ENCODE peak calls at places on chromosomes 2 and 18, in four cellular contexts. D is heart left ventricle, W is fibroblast of villous mesenchyme, M is foreskin fibroblast. R is an unnamed sample.

GRCh38 chr18:9565407-9565806 is 49.0 kb downstream of the PPP4R1 start:
- DNase-seq in W (no peak), M (no peak), D (no peak), R (no peak)

GRCh38 chr2:48529676-48530032 is 300 bp upstream of the STON1 start:
- DNase-seq in D (peak; percentile 20), M (no peak), W (no peak), R (no peak)

GRCh38 chr2:15993666-15994065 is 53.3 kb downstream of the MYCN start:
- DNase-seq in D (no peak), W (no peak), M (no peak), R (no peak)

GRCh38 chr2:217685255-217685605 is 317.6 kb downstream of the TNS1 start:
- DNase-seq in W (peak; percentile 98), D (no peak), M (peak; percentile 92), R (peak; percentile 94)

GRCh38 chr2:171798156-171798815 is 95.8 kb downstream of the SLC25A12 start:
- DNase-seq in W (peak; percentile 34), D (no peak), M (peak; percentile 74), R (peak; percentile 26)

GRCh38 chr2:46187112-46187618 is 110.0 kb upstream of the EPAS1 start:
- DNase-seq in D (no peak), M (peak; percentile 88), W (peak; percentile 97), R (no peak)

GRCh38 chr2:159637988-159638501 is 21.7 kb upstream of the BAZ2B start:
- DNase-seq in M (peak; percentile 73), W (peak; percentile 58), D (no peak), R (peak; percentile 81)

GRCh38 chr2:142582317-142582716 is 295.1 kb upstream of the KYNU start:
- DNase-seq in D (no peak), W (no peak), M (no peak), R (no peak)

GRCh38 chr2:167293172-167293781 is 405.0 kb downstream of the XIRP2 start:
- DNase-seq in D (no peak), M (peak; percentile 67), W (peak; percentile 13), R (no peak)

GRCh38 chr18:395481-396250 is 104.8 kb downstream of the COLEC12 start:
- DNase-seq in W (peak; percentile 79), M (peak; percentile 95), D (no peak), R (no peak)
- H3K4me3 ChIP-seq in W (no peak overlapping the region), M (no peak overlapping the region), D (no peak overlapping the region), R (no peak overlapping the region)

GRCh38 chr2:135826561-135826960 is 10.4 kb downstream of the LCT start:
- DNase-seq in M (no peak), D (no peak), W (no peak), R (no peak)

GRCh38 chr2:135821190-135821589 is 15.8 kb downstream of the LCT start:
- DNase-seq in M (no peak), D (no peak), W (no peak), R (no peak)

GRCh38 chr2:135822855-135823254 is 14.1 kb downstream of the LCT start:
- DNase-seq in W (no peak), M (no peak), D (no peak), R (no peak)

GRCh38 chr2:135825855-135826190 is 11.2 kb downstream of the LCT start:
- DNase-seq in W (no peak), D (no peak), M (no peak), R (peak; percentile 41)

GRCh38 chr2:135825131-135825854 is 11.7 kb downstream of the LCT start:
- DNase-seq in M (no peak), D (no peak), W (no peak), R (no peak)
- H3K4me3 ChIP-seq in M (no peak overlapping the region), D (no peak overlapping the region), W (no peak overlapping the region), R (no peak overlapping the region)

DNA sequence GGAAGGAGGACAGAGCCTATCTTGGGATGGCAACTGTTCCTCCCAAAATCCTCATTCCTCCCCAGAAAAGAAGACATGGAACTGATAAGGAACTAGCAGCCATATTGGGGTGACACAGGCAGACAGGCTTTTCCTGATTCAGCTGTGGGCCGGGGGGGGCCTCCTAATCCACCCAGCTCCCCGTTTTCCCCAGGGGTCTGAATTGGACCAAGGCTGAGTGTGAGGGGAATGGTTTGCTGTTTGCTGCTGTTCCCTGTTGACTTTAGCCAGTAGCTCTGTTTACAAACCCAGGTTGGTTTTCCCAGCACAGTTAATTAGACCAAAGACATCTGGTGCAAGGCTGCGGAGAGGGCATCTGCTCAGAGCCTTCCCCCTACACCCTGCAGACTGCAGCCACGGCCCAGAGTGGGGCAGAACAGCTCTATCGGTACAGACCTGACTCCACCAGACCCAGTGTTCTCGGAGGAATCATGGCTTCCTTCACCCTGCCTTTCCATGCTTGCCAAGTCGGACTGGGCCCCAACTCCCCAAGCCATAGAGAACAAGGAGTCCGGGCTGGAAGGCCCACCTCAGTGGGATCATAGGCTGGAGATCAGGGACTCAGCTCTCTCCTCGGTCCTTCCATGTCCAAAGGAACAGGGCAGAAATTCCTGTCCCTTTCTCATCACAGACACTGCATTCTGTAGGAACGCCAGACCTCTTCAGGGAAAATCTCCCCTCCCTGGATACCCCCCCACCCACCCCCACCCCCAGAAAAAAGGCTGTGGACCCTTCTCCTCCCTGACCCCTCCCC is 1.7 kb upstream of the PKDCC start:
- DNase-seq in W (peak; percentile 86), D (no peak), M (peak; percentile 42), R (no peak)
- H3K4me3 ChIP-seq in W (peak overlapping the region; percentile 72), D (no peak overlapping the region), M (no peak overlapping the region), R (no peak overlapping the region)

DNA sequence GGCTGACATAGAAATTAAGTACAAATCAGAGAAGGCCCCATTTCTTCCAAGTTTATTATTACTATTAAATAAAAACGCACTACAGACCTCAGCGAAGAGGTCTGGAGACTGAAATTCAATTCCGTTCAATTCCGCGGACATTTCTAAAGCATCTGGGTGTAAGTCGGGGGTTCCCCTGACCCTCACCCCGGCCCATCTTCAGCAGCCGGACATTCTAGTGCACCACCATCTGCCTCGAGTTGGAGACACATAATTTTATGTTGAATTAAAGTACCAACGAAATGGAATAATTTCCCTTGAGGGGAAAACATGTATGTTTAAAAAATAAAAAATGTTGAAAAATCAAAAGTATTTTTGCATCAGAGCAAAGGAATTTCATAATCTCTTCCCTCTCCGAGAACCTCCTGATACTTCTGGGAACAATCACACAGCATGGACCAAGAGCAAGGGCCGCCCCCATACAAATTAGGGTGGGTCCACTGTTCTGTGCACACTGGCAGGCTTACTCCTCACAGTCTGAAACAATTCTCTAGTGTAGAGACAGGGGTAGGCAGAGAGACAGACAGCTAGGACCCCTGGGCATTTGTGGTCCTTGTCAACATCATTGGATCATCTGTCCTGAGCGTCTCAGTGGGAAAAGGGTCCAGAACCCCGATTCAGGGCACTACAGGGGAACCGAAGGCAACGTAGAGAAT is 29.3 kb downstream of the MBP start:
- DNase-seq in M (peak; percentile 55), W (peak; percentile 53), D (no peak), R (no peak)
- H3K4me3 ChIP-seq in M (no peak overlapping the region), W (no peak overlapping the region), D (no peak overlapping the region), R (no peak overlapping the region)

GRCh38 chr2:76572981-76573380 is 862.3 kb upstream of the GCFC2 start:
- DNase-seq in W (no peak), M (no peak), D (no peak), R (no peak)
- H3K4me3 ChIP-seq in W (no peak overlapping the region), M (no peak overlapping the region), D (no peak overlapping the region), R (no peak overlapping the region)

GRCh38 chr2:74497777-74498499 is 1.5 kb downstream of the LBX2 start:
- DNase-seq in D (peak; percentile 30), M (peak; percentile 55), W (no peak), R (no peak)
- H3K4me3 ChIP-seq in D (peak overlapping the region; percentile 20), M (peak overlapping the region; percentile 48), W (peak overlapping the region; percentile 57), R (peak overlapping the region; percentile 41)

GRCh38 chr2:240368746-240369724 is 66.4 kb upstream of the GPC1 start:
- DNase-seq in M (no peak), D (peak; percentile 65), W (no peak), R (no peak)
- H3K4me3 ChIP-seq in M (no peak overlapping the region), D (no peak overlapping the region), W (no peak overlapping the region), R (no peak overlapping the region)

GRCh38 chr2:96118698-96119388 is 2.5 kb upstream of the ADRA2B start:
- DNase-seq in M (no peak), W (no peak), D (no peak), R (no peak)
- H3K4me3 ChIP-seq in M (no peak overlapping the region), W (no peak overlapping the region), D (no peak overlapping the region), R (no peak overlapping the region)